ENCODE peak calls at places on chromosome 12, in four cellular contexts. R is heart right ventricle, F is left ventricle myocardium inferior, I is dorsolateral prefrontal cortex. A is an unnamed sample.

GRCh38 chr12:108860443-108860842 is 3.1 kb upstream of the SSH1 start:
- DNase-seq in R (no peak), F (no peak), I (no peak), A (no peak)

GRCh38 chr12:65740873-65741600 is 83.2 kb upstream of the HMGA2 start:
- DNase-seq in R (peak; percentile 79), F (peak; percentile 81), I (peak; percentile 54), A (peak; percentile 70)

GRCh38 chr12:117125769-117126168 is 26.6 kb upstream of the TESC start:
- DNase-seq in R (no peak), F (no peak), I (no peak), A (no peak)

GRCh38 chr12:87848248-87848868 is 180.8 kb downstream of the C12orf50 start:
- DNase-seq in R (no peak), F (no peak), I (no peak), A (no peak)

GRCh38 chr12:109727039-109727723 is 13.6 kb downstream of the FAM222A start:
- DNase-seq in R (no peak), F (peak; percentile 25), I (peak; percentile 88), A (no peak)

GRCh38 chr12:21642707-21643389 is 14.8 kb downstream of the LDHB start:
- DNase-seq in R (no peak), F (no peak), I (no peak), A (no peak)

GRCh38 chr12:92234533-92234932 is 88.9 kb upstream of the BTG1 start:
- DNase-seq in R (no peak), F (no peak), I (no peak), A (no peak)

GRCh38 chr12:47715877-47716548 is 9.3 kb downstream of the ENDOU start:
- DNase-seq in R (no peak), F (no peak), I (no peak), A (no peak)

GRCh38 chr12:116133149-116133548 is 144.3 kb downstream of the MED13L start:
- DNase-seq in R (no peak), F (no peak), I (no peak), A (no peak)

GRCh38 chr12:108641446-108642268 is 8.0 kb upstream of the SELPLG start:
- DNase-seq in R (no peak), F (no peak), I (no peak), A (no peak)

GRCh38 chr12:46360908-46361666 is 11.5 kb downstream of the SLC38A2 start:
- DNase-seq in R (no peak), F (no peak), I (no peak), A (no peak)

GRCh38 chr12:49635656-49636055 is 12.3 kb downstream of the PRPF40B start:
- DNase-seq in R (no peak), F (no peak), I (no peak), A (no peak)

GRCh38 chr12:46933947-46934346 is 108.2 kb upstream of the SLC38A4 start:
- DNase-seq in R (no peak), F (no peak), I (no peak), A (no peak)

GRCh38 chr12:70393787-70394519 is 27.9 kb downstream of the KCNMB4 start:
- DNase-seq in R (no peak), F (no peak), I (no peak), A (no peak)

GRCh38 chr12:56001446-56002100 is 4.5 kb downstream of the SUOX start:
- DNase-seq in R (no peak), F (no peak), I (no peak), A (no peak)

GRCh38 chr12:53500119-53500775 is 836 bp upstream of the TARBP2 start:
- DNase-seq in R (no peak), F (peak; percentile 52), I (no peak), A (peak; percentile 92)

GRCh38 chr12:115438314-115438713 is 754.3 kb upstream of the TBX3 start:
- DNase-seq in R (no peak), F (no peak), I (no peak), A (no peak)

GRCh38 chr12:77064891-77065360 is 443 bp downstream of the E2F7 start:
- DNase-seq in R (no peak), F (no peak), I (no peak), A (peak; percentile 21)

GRCh38 chr12:122421263-122421814 is 1.1 kb downstream of the CLIP1 start:
- DNase-seq in R (peak; percentile 28), F (peak; percentile 31), I (peak; percentile 57), A (peak; percentile 77)

GRCh38 chr12:20434993-20435392 is 66.7 kb downstream of the PDE3A start:
- DNase-seq in R (no peak), F (no peak), I (no peak), A (no peak)

GRCh38 chr12:89236748-89237428 is 115.4 kb downstream of the DUSP6 start:
- DNase-seq in R (no peak), F (no peak), I (no peak), A (no peak)

GRCh38 chr12:10027311-10028099 is 3.0 kb upstream of the CLEC9A start:
- DNase-seq in R (no peak), F (no peak), I (no peak), A (no peak)

GRCh38 chr12:78338054-78338785 is 507.5 kb downstream of the NAV3 start:
- DNase-seq in R (no peak), F (no peak), I (no peak), A (no peak)
- TF ChIP-seq CTCF in R (no peak), F (no peak), I (no peak), A (no peak)

GRCh38 chr12:120078868-120079267 is 37.7 kb downstream of the RAB35 start:
- DNase-seq in R (no peak), F (no peak), I (no peak), A (no peak)
- H3K27ac ChIP-seq in R (no peak overlapping the region), F (peak overlapping the region; percentile 3), I (no peak overlapping the region), A (no peak overlapping the region)

GRCh38 chr12:12788675-12789368 is 3.4 kb downstream of the APOLD1 start:
- DNase-seq in R (no peak), F (no peak), I (peak; percentile 68), A (peak; percentile 75)

GRCh38 chr12:12792421-12792820 is 7.0 kb downstream of the APOLD1 start:
- DNase-seq in R (no peak), F (no peak), I (no peak), A (no peak)

GRCh38 chr12:12794686-12795085 is 9.2 kb downstream of the APOLD1 start:
- DNase-seq in R (no peak), F (no peak), I (no peak), A (no peak)

GRCh38 chr12:12790956-12791355 is 5.5 kb downstream of the APOLD1 start:
- DNase-seq in R (no peak), F (no peak), I (no peak), A (no peak)

GRCh38 chr12:12791756-12792346 is 6.4 kb downstream of the APOLD1 start:
- DNase-seq in R (no peak), F (peak; percentile 23), I (no peak), A (no peak)
- H3K4me3 ChIP-seq in R (peak overlapping the region; percentile 35), F (peak overlapping the region; percentile 51), I (peak overlapping the region; percentile 21), A (peak overlapping the region; percentile 24)

DNA sequence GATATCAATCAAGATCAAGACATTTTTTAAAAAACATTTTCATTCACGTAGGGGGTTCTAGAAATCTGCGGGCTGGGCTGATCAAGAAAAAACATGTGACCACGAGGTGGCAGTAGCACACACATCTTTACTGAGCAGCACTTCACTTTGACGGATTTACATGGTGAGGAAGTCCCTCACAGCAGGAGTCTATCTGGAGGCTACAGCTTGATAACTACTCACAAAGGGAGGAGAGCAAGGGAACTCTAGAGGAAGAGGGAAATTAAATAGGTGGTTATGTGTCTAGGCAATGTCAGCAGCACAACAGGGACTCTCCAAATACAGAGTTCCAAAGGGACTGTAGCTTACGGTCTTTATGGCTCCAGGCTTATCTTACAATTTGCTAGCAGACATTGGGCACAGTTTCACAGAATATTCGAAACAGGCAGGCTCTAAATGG is 248.1 kb downstream of the DPY19L2 start:
- DNase-seq in R (no peak), F (peak; percentile 15), I (no peak), A (no peak)
- TF ChIP-seq CTCF in R (peak; percentile 51), F (peak; percentile 68), I (no peak), A (peak; percentile 18)

DNA sequence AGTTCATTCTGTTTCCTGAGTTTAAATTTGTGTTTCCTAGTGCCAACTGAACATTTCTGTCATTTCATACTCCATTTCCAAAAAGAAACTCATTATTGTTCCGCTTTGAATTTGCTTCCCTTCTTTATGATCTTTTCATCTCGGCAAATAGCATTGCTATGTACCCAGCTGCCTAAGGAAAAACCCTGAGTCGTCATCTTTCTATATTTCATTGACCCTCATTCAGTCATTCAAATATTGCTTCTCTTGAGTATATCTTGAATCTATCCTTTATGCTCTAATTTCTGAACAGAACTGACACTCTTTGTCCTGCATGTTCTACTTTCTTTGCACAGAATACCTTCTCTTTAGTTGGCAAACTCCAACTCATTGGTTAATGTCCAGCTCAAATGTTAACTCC is 35.9 kb downstream of the ADIPOR2 start:
- DNase-seq in R (no peak), F (no peak), I (no peak), A (no peak)
- H3K27ac ChIP-seq in R (no peak overlapping the region), F (no peak overlapping the region), I (peak overlapping the region; percentile 46), A (no peak overlapping the region)